ENCODE peak calls at places on chromosomes 7 and 10, in eight cellular contexts. L is CD4-positive, alpha-beta T cell; Z is activated CD8-positive, alpha-beta memory T cell treated with anti-CD3 and anti-CD28 coated beads, Interleukin-2, amount 50 U/mL, for 48 hours; X is stimulated activated CD8-positive, alpha-beta memory T cell treated with anti-CD3 and anti-CD28 coated beads, Interleukin-4, amount 100 ng/mL, for 24 hours; H is activated T-helper 1 cell treated with anti-CD3 and anti-CD28 coated beads, Interleukin-12 subunit alpha, Interleukin-12 subunit beta, Interleukin-2, Interleukin-4 antibody, amounts not matched to agents 30 ng/mL and 10 ng/mL and 1 ng/mL, durations not matched to agents 14 hours and 24 hours and 36 hours; Q is activated T-helper 9 cell treated with anti-CD3 and anti-CD28 coated beads, Interleukin-2, amount 50 U/mL, for 16 hours; B is ELF-1; U is choroid plexus epithelial cell. Y is an unnamed sample.

GRCh38 chr10:65033957-65034356 is 1512.8 kb downstream of the REEP3 start:
- DNase-seq in L (no peak), Z (no peak), X (no peak), H (no peak), Q (no peak), B (no peak), U (no peak), Y (no peak)

GRCh38 chr10:125096371-125096770 is 64.0 kb downstream of the CTBP2 start:
- DNase-seq in L (no peak), Z (no peak), X (no peak), H (no peak), Q (no peak), B (no peak), U (no peak), Y (no peak)

GRCh38 chr7:135923700-135924261 is 53.4 kb downstream of the MTPN start:
- DNase-seq in L (no peak), Z (no peak), X (no peak), H (no peak), Q (no peak), B (no peak), U (peak), Y (peak)

GRCh38 chr7:44131173-44132009 is 8.0 kb upstream of the POLD2 start:
- DNase-seq in L (no peak), Z (no peak), X (no peak), H (no peak), Q (no peak), B (peak), U (peak), Y (no peak)

GRCh38 chr7:108109216-108109908 is 20.8 kb downstream of the LAMB4 start:
- DNase-seq in L (no peak), Z (no peak), X (no peak), H (no peak), Q (no peak), B (no peak), U (peak), Y (peak)

GRCh38 chr7:21653623-21654022 is 110.8 kb downstream of the DNAH11 start:
- DNase-seq in L (no peak), Z (no peak), X (no peak), H (no peak), Q (no peak), B (no peak), U (no peak), Y (no peak)

GRCh38 chr10:20084451-20084850 is 268.2 kb downstream of the PLXDC2 start:
- DNase-seq in L (no peak), Z (no peak), X (no peak), H (no peak), Q (no peak), B (no peak), U (no peak), Y (no peak)

GRCh38 chr7:139601176-139601575 is 77.7 kb downstream of the CLEC2L start:
- DNase-seq in L (no peak), Z (no peak), X (no peak), H (no peak), Q (no peak), B (no peak), U (no peak), Y (no peak)

GRCh38 chr7:130092598-130092997 is 22.3 kb downstream of the KLHDC10 start:
- DNase-seq in L (no peak), Z (no peak), X (no peak), H (no peak), Q (no peak), B (no peak), U (no peak), Y (no peak)

GRCh38 chr10:123145542-123146012 is 2.4 kb upstream of the HMX2 start:
- DNase-seq in L (no peak), Z (no peak), X (no peak), H (no peak), Q (no peak), B (peak), U (no peak), Y (no peak)

GRCh38 chr10:84783386-84783785 is 455.0 kb downstream of the CCSER2 start:
- DNase-seq in L (no peak), Z (no peak), X (no peak), H (no peak), Q (no peak), B (peak), U (peak), Y (peak)

GRCh38 chr10:94052901-94053638 is 59.3 kb downstream of the PLCE1 start:
- DNase-seq in L (no peak), Z (no peak), X (no peak), H (no peak), Q (no peak), B (no peak), U (no peak), Y (no peak)

GRCh38 chr7:95893484-95893883 is 121.1 kb downstream of the DYNC1I1 start:
- DNase-seq in L (no peak), Z (no peak), X (no peak), H (no peak), Q (no peak), B (no peak), U (no peak), Y (no peak)

Y was measured in dermis microvascular lymphatic vessel endothelial cell.